ENCODE peak calls at places on chromosomes 13 and 19, in ten cellular contexts. B, D, T, X, J, G, O, R, H and K are unnamed samples.
A peak's percentile ranks its signal among the peaks of the same experiment; 100 is the strongest.

GRCh38 chr13:22061371-22061805 is 390.5 kb downstream of the FGF9 start:
- DNase-seq in R (no peak), H (no peak), O (no peak), B (no peak), D (no peak), T (peak; percentile 37), G (no peak), X (no peak), J (no peak), K (peak; percentile 20)

GRCh38 chr13:57409656-57410055 is 221.9 kb upstream of the PCDH17 start:
- DNase-seq in G (no peak), B (no peak), D (no peak), H (no peak), O (no peak), T (no peak), X (no peak), R (no peak), J (no peak), K (no peak)

GRCh38 chr13:32116210-32116609 is 84.6 kb downstream of the FRY start:
- DNase-seq in H (no peak), G (no peak), D (no peak), X (no peak), B (no peak), R (no peak), J (peak; percentile 68), O (no peak), T (no peak), K (no peak)

GRCh38 chr13:110361365-110361911 is 54.4 kb downstream of the COL4A2 start:
- DNase-seq in D (peak; percentile 73), H (peak; percentile 40), X (peak; percentile 34), J (peak; percentile 97), R (peak; percentile 26), T (no peak), B (no peak), G (no peak), O (peak; percentile 35), K (no peak)

GRCh38 chr13:42539670-42540069 is 34.3 kb upstream of the TNFSF11 start:
- DNase-seq in H (no peak), G (no peak), X (no peak), T (no peak), B (no peak), J (peak; percentile 43), O (no peak), D (no peak), R (no peak), K (no peak)

GRCh38 chr19:18737954-18738351 is 53.2 kb downstream of the COMP start:
- DNase-seq in G (no peak), X (no peak), J (no peak), H (peak; percentile 80), B (no peak), D (no peak), R (no peak), O (no peak), T (no peak), K (no peak)

GRCh38 chr13:77533875-77534788 is 1.4 kb upstream of the SCEL start:
- DNase-seq in G (no peak), X (no peak), O (no peak), T (no peak), H (no peak), J (peak; percentile 5), D (no peak), B (no peak), R (no peak), K (no peak)

GRCh38 chr19:15640294-15640903 is at the start of gene CYP4F3:
- DNase-seq in X (peak; percentile 68), D (no peak), B (peak; percentile 85), O (no peak), G (peak; percentile 79), H (peak; percentile 74), J (peak; percentile 6), T (peak; percentile 72), R (peak; percentile 62), K (no peak)

GRCh38 chr19:34416021-34416545 is 11.9 kb downstream of the PDCD2L start:
- DNase-seq in G (no peak), B (no peak), H (no peak), R (no peak), T (no peak), D (no peak), X (no peak), O (no peak), J (no peak), K (no peak)

GRCh38 chr13:106596287-106596937 is 28.5 kb upstream of the ARGLU1 start:
- DNase-seq in G (no peak), J (peak; percentile 29), X (peak; percentile 64), T (no peak), O (no peak), H (no peak), R (no peak), B (no peak), D (no peak), K (no peak)

GRCh38 chr19:32874605-32875004 is 5.0 kb upstream of the SLC7A9 start:
- DNase-seq in R (no peak), X (no peak), J (no peak), H (no peak), D (no peak), T (no peak), O (no peak), B (peak; percentile 33), G (no peak), K (no peak)

GRCh38 chr19:42323852-42324654 is 1.4 kb upstream of the MEGF8 start:
- DNase-seq in R (no peak), J (no peak), T (peak; percentile 88), G (no peak), B (peak; percentile 73), O (no peak), X (peak; percentile 10), H (peak; percentile 34), D (no peak), K (no peak)

GRCh38 chr13:106496072-106496997 is 39.1 kb downstream of the EFNB2 start:
- DNase-seq in R (no peak), T (no peak), B (no peak), X (no peak), J (peak; percentile 52), D (peak; percentile 58), G (no peak), O (no peak), H (no peak), K (no peak)

GRCh38 chr19:38736413-38737280 is 7.6 kb downstream of the CAPN12 start:
- DNase-seq in H (peak; percentile 87), J (peak; percentile 48), T (peak; percentile 89), G (peak; percentile 49), D (peak; percentile 61), X (peak; percentile 81), B (peak; percentile 91), R (no peak), O (no peak), K (peak; percentile 67)

GRCh38 chr13:111187879-111188643 is 73.0 kb downstream of the ARHGEF7 start:
- DNase-seq in X (no peak), G (no peak), O (no peak), H (no peak), B (no peak), J (peak; percentile 47), R (no peak), D (no peak), T (no peak), K (no peak)

GRCh38 chr13:74306496-74306895 is 172.3 kb upstream of the KLF12 start:
- DNase-seq in T (no peak), X (no peak), B (no peak), R (no peak), D (no peak), H (no peak), O (no peak), G (no peak), J (peak; percentile 18), K (no peak)

GRCh38 chr19:48539503-48540096 is 12.4 kb upstream of the SULT2B1 start:
- DNase-seq in O (no peak), X (peak; percentile 58), B (no peak), D (no peak), G (peak; percentile 79), J (peak; percentile 65), H (peak; percentile 35), T (no peak), R (no peak), K (no peak)

GRCh38 chr13:29846475-29847256 is 3.8 kb downstream of the UBL3 start:
- DNase-seq in X (no peak), D (no peak), B (no peak), R (no peak), H (no peak), J (no peak), T (no peak), G (no peak), O (no peak), K (no peak)
- H3K4me3 ChIP-seq in X (peak overlapping the region; percentile 54), D (peak overlapping the region; percentile 72), B (peak overlapping the region; percentile 85), R (no peak overlapping the region), H (no peak overlapping the region), J (peak overlapping the region; percentile 97), T (peak overlapping the region; percentile 69), G (no peak overlapping the region), O (peak overlapping the region; percentile 97), K (peak overlapping the region; percentile 68)

GRCh38 chr19:54152267-54152666 is 7.3 kb downstream of the LENG1 start:
- DNase-seq in H (no peak), J (no peak), R (no peak), T (no peak), X (no peak), D (no peak), G (no peak), O (no peak), B (no peak), K (no peak)
- TF ChIP-seq CTCF in H (no peak), J (no peak), R (no peak), T (no peak), X (no peak), D (no peak), G (no peak), O (no peak), B (no peak), K (no peak)

GRCh38 chr13:48574036-48574796 is 41.3 kb upstream of the RCBTB2 start:
- DNase-seq in R (no peak), O (no peak), D (no peak), G (no peak), T (no peak), J (no peak), B (no peak), H (no peak), X (no peak), K (no peak)
- H3K4me1 ChIP-seq in R (peaks cover 7% of the 10 kb centered on the region), O (peaks cover 39% of the 10 kb centered on the region), D (no peaks in the 10 kb centered on the region), G (no peaks in the 10 kb centered on the region), T (peaks cover 25% of the 10 kb centered on the region), J (peaks cover 3% of the 10 kb centered on the region), B (peaks cover 46% of the 10 kb centered on the region), H (no peaks in the 10 kb centered on the region), X (peaks cover 15% of the 10 kb centered on the region), K (peaks cover 10% of the 10 kb centered on the region)

GRCh38 chr19:3785464-3785937 is 680 bp downstream of the MATK start:
- DNase-seq in B (no peak), T (no peak), J (no peak), D (no peak), X (no peak), G (no peak), O (no peak), R (no peak), H (no peak), K (no peak)
- H3K4me3 ChIP-seq in B (peak overlapping the region; percentile 51), T (peak overlapping the region; percentile 55), J (peak overlapping the region; percentile 89), D (no peak overlapping the region), X (no peak overlapping the region), G (peak overlapping the region; percentile 27), O (peak overlapping the region; percentile 50), R (no peak overlapping the region), H (no peak overlapping the region), K (peak overlapping the region; percentile 66)